ENCODE peak calls at places on chromosomes 2 and 18, in four cellular contexts. E is stimulated activated CD4-positive, alpha-beta T cell treated with anti-CD3 and anti-CD28 coated beads, Interleukin-4, amount 100 ng/mL, for 24 hours; H is activated CD8-positive, alpha-beta memory T cell treated with anti-CD3 and anti-CD28 coated beads, Interleukin-2, amount 10 ng/mL, durations not matched to agents 7 days and 5 days; G is AG10803. C is an unnamed sample.

GRCh38 chr2:202705446-202706020 is 70.8 kb downstream of the FAM117B start:
- DNase-seq in E (no peak), H (no peak), G (no peak), C (no peak)

GRCh38 chr2:231170058-231170457 is 28.4 kb upstream of the ARMC9 start:
- DNase-seq in E (no peak), H (no peak), G (peak), C (no peak)

GRCh38 chr2:242060212-242060835 is 190.8 kb downstream of the RTP5 start:
- DNase-seq in E (no peak), H (no peak), G (peak), C (no peak)

GRCh38 chr2:160703648-160704585 is 210.3 kb upstream of the RBMS1 start:
- DNase-seq in E (peak), H (peak), G (peak), C (peak)

GRCh38 chr2:101725515-101726192 is 28.1 kb downstream of the MAP4K4 start:
- DNase-seq in E (no peak), H (no peak), G (no peak), C (no peak)

GRCh38 chr18:7157760-7158159 is 40.2 kb upstream of the LAMA1 start:
- DNase-seq in E (no peak), H (no peak), G (no peak), C (no peak)

GRCh38 chr2:44771510-44771909 is 170.0 kb upstream of the SIX3 start:
- DNase-seq in E (no peak), H (no peak), G (no peak), C (no peak)

GRCh38 chr2:84908948-84909713 is 3.7 kb downstream of the TMSB10 start:
- DNase-seq in E (no peak), H (peak), G (no peak), C (no peak)

GRCh38 chr2:42359304-42359749 is 1.7 kb downstream of the COX7A2L start:
- DNase-seq in E (no peak), H (no peak), G (peak), C (no peak)

GRCh38 chr2:127635380-127636237 is 10.3 kb upstream of the GPR17 start:
- DNase-seq in E (no peak), H (no peak), G (no peak), C (no peak)

GRCh38 chr18:45046961-45047360 is 366.3 kb downstream of the SETBP1 start:
- DNase-seq in E (no peak), H (no peak), G (no peak), C (no peak)

GRCh38 chr2:201580486-201580885 is 62.8 kb downstream of the TMEM237 start:
- DNase-seq in E (no peak), H (no peak), G (peak), C (no peak)

GRCh38 chr2:101609434-101609833 is 88.1 kb upstream of the MAP4K4 start:
- DNase-seq in E (no peak), H (no peak), G (no peak), C (no peak)

C was measured in esophagus squamous epithelium.